ENCODE peak calls at places on chromosomes 7 and 10, in ten cellular contexts. T is CD8-positive, alpha-beta T cell; Y is tibial nerve; P is upper lobe of right lung; Q is AG09309; H is neural crest cell; M is BE2C; E is neural progenitor cell; Z is endothelial cell of umbilical vein; J is fibroblast of mammary gland. W is an unnamed sample.

GRCh38 chr10:110918633-110919348 is at the start of gene BBIP1:
- DNase-seq in T (no peak), Y (peak), P (no peak), Q (peak), H (no peak), M (no peak), E (no peak), Z (peak), J (peak), W (no peak)

GRCh38 chr10:68561804-68562649 is 1.9 kb downstream of the TET1 start:
- DNase-seq in T (no peak), Y (peak), P (no peak), Q (no peak), H (peak), M (peak), E (peak), Z (no peak), J (peak), W (no peak)

GRCh38 chr10:117246997-117247667 is 6.2 kb downstream of the SLC18A2 start:
- DNase-seq in T (no peak), Y (no peak), P (no peak), Q (peak), H (no peak), M (no peak), E (no peak), Z (no peak), J (peak), W (no peak)

GRCh38 chr7:78149787-78150186 is 351.2 kb downstream of the PHTF2 start:
- DNase-seq in T (no peak), Y (no peak), P (no peak), Q (peak), H (no peak), M (no peak), E (no peak), Z (no peak), J (peak), W (no peak)

GRCh38 chr7:46850563-46851325 is 731.2 kb downstream of the TNS3 start:
- DNase-seq in T (no peak), Y (no peak), P (no peak), Q (no peak), H (no peak), M (no peak), E (no peak), Z (no peak), J (peak), W (no peak)

GRCh38 chr7:29826530-29826822 is 20.2 kb downstream of the WIPF3 start:
- DNase-seq in T (no peak), Y (no peak), P (no peak), Q (no peak), H (no peak), M (no peak), E (no peak), Z (no peak), J (no peak), W (no peak)

GRCh38 chr10:51896849-51897248 is 197.5 kb upstream of the CSTF2T start:
- DNase-seq in T (no peak), Y (no peak), P (no peak), Q (peak), H (no peak), M (no peak), E (no peak), Z (no peak), J (peak), W (no peak)

GRCh38 chr10:31630866-31631567 is 297.6 kb downstream of the ARHGAP12 start:
- DNase-seq in T (no peak), Y (no peak), P (no peak), Q (no peak), H (no peak), M (no peak), E (no peak), Z (peak), J (no peak), W (no peak)

DNA sequence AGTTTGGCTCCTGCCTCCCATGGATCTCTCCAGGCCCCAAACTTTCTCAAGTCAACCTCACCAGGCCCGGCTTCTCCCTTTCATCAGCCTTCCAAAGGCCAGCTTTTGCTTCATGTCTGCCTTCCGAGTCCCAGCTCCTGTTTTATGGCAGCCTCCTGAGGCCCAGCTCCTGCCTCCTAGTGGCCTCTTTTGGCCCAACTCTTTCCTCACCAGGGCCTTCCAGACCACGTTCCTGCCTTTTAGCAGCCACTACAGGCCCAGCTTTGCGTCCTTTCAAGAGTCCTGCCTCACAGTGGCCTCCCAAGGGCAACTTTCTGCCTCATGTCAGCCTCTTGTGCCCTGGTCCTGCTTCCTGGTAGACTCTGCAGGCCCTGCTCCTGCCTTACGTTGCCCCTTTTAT is 15.3 kb upstream of the TMEM248 start:
- DNase-seq in T (no peak), Y (no peak), P (no peak), Q (no peak), H (no peak), M (no peak), E (no peak), Z (no peak), J (no peak), W (no peak)
- TF ChIP-seq CTCF in T (no peak), Y (no peak), P (no peak), Q (peak), H (peak), M (peak), E (peak), Z (peak), J (peak), W (no peak)

GRCh38 chr10:35639651-35640311 is 2.3 kb downstream of the FZD8 start:
- DNase-seq in T (no peak), Y (no peak), P (peak), Q (no peak), H (peak), M (peak), E (peak), Z (peak), J (peak), W (no peak)
- TF ChIP-seq CTCF in T (no peak), Y (no peak), P (no peak), Q (peak), H (peak), M (no peak), E (peak), Z (peak), J (peak), W (no peak)

GRCh38 chr10:34078017-34078416 is 737.1 kb downstream of the PARD3 start:
- DNase-seq in T (no peak), Y (no peak), P (no peak), Q (no peak), H (no peak), M (no peak), E (no peak), Z (no peak), J (no peak), W (no peak)
- TF ChIP-seq CTCF in T (no peak), Y (no peak), P (no peak), Q (peak), H (no peak), M (peak), E (no peak), Z (no peak), J (peak), W (peak)

GRCh38 chr7:140397784-140398750 is at the start of gene SLC37A3:
- DNase-seq in T (peak), Y (peak), P (peak), Q (peak), H (peak), M (peak), E (peak), Z (peak), J (peak), W (peak)
- TF ChIP-seq CTCF in T (peak), Y (no peak), P (no peak), Q (peak), H (peak), M (no peak), E (peak), Z (no peak), J (no peak), W (no peak)

DNA sequence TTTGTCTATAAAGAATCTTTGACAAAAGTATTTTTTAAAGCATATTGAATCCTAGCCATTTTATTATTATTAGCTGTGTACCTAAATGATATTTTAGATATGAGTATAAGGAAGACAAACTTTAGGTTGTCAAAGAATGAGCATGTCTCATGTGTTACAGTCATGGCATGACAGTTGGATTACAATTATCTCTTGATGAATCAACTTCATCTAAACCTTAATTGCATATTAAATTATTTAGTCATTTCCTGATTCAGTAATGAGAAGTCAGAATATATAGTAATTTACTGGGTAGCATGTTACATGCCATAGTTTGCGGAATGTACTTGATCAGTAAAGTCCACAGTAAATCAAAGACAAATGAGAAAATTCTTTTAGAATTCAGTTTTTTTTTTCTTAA is 59.2 kb downstream of the MAPK8 start:
- DNase-seq in T (no peak), Y (no peak), P (no peak), Q (no peak), H (no peak), M (no peak), E (no peak), Z (no peak), J (peak), W (no peak)
- TF ChIP-seq CTCF in T (no peak), Y (no peak), P (no peak), Q (no peak), H (no peak), M (no peak), E (no peak), Z (no peak), J (no peak), W (no peak)